ENCODE peak calls at places on chromosomes 13 and 19, in six cellular contexts. K is omental fat pad, O is progenitor cell of endocrine pancreas, S is NCI-H1436, Z is hypothalamus, J is heart right ventricle. B is an unnamed sample.
A peak's percentile ranks its signal among the peaks of the same experiment; 100 is the strongest.

GRCh38 chr13:19817106-19817505 is 34.4 kb upstream of the PSPC1 start:
- DNase-seq in K (no peak), O (no peak), S (no peak), Z (no peak), J (no peak), B (no peak)

GRCh38 chr13:40786568-40786996 is 2.8 kb upstream of the SLC25A15 start:
- DNase-seq in K (no peak), O (no peak), S (no peak), Z (no peak), J (no peak), B (no peak)

GRCh38 chr13:48334534-48335127 is 31.1 kb downstream of the RB1 start:
- DNase-seq in K (no peak), O (no peak), S (no peak), Z (no peak), J (no peak), B (no peak)

GRCh38 chr13:67230774-67231480 is 791 bp upstream of the PCDH9 start:
- DNase-seq in K (no peak), O (peak; percentile 39), S (no peak), Z (peak; percentile 26), J (peak; percentile 53), B (peak; percentile 68)

GRCh38 chr19:29111581-29111980 is 101.4 kb downstream of the UQCRFS1 start:
- DNase-seq in K (no peak), O (no peak), S (no peak), Z (no peak), J (no peak), B (no peak)

GRCh38 chr19:13152854-13153626 is 2.8 kb downstream of the IER2 start:
- DNase-seq in K (peak; percentile 97), O (peak; percentile 96), S (peak; percentile 92), Z (peak; percentile 84), J (peak; percentile 97), B (peak; percentile 98)

GRCh38 chr13:110240352-110240751 is 66.6 kb downstream of the COL4A1 start:
- DNase-seq in K (no peak), O (no peak), S (no peak), Z (no peak), J (no peak), B (no peak)

GRCh38 chr13:92896842-92897241 is 329.8 kb upstream of the GPC6 start:
- DNase-seq in K (no peak), O (no peak), S (peak; percentile 16), Z (no peak), J (no peak), B (peak; percentile 12)

GRCh38 chr13:101453784-101454201 is 1.3 kb downstream of the ITGBL1 start:
- DNase-seq in K (no peak), O (no peak), S (peak; percentile 68), Z (no peak), J (no peak), B (no peak)

GRCh38 chr19:29678484-29679106 is 13.3 kb downstream of the PLEKHF1 start:
- DNase-seq in K (no peak), O (no peak), S (no peak), Z (no peak), J (peak; percentile 57), B (no peak)

GRCh38 chr19:47813304-47813994 is 8.3 kb upstream of the CRX start:
- DNase-seq in K (peak; percentile 73), O (peak; percentile 83), S (peak; percentile 82), Z (no peak), J (peak; percentile 65), B (peak; percentile 77)

GRCh38 chr19:43774103-43774939 is 6.5 kb downstream of the KCNN4 start:
- DNase-seq in K (no peak), O (peak; percentile 75), S (no peak), Z (no peak), J (peak; percentile 59), B (peak; percentile 57)

GRCh38 chr19:29714953-29715694 is at the start of gene C19orf12:
- DNase-seq in K (no peak), O (peak; percentile 60), S (peak; percentile 54), Z (no peak), J (peak; percentile 53), B (peak; percentile 40)

GRCh38 chr13:27403252-27403678 is 21.2 kb upstream of the GTF3A start:
- DNase-seq in K (no peak), O (no peak), S (no peak), Z (no peak), J (no peak), B (no peak)

B was measured in neuronal stem cell.